ENCODE peak calls at places on chromosomes 1 and 21, in five cellular contexts. L, X, P, B and C are unnamed samples.
A peak's percentile ranks its signal among the peaks of the same experiment; 100 is the strongest.

GRCh38 chr1:41677586-41677985 is 193.1 kb upstream of the EDN2 start:
- DNase-seq in X (peak; percentile 17), P (no peak), L (no peak), B (no peak), C (no peak)

GRCh38 chr1:29629401-29629800 is 393.1 kb downstream of the PTPRU start:
- DNase-seq in B (no peak), X (no peak), P (no peak), L (no peak), C (no peak)

GRCh38 chr1:243723458-243724043 is 126.5 kb downstream of the AKT3 start:
- DNase-seq in B (no peak), L (no peak), P (no peak), X (no peak), C (no peak)

GRCh38 chr1:240465531-240465940 is 146.4 kb downstream of the GREM2 start:
- DNase-seq in P (no peak), X (peak; percentile 54), L (peak; percentile 5), B (no peak), C (no peak)

GRCh38 chr1:244353572-244354091 is 98.1 kb downstream of the ADSS2 start:
- DNase-seq in X (peak; percentile 97), B (peak; percentile 79), L (no peak), P (peak; percentile 43), C (peak; percentile 46)

GRCh38 chr1:155192346-155193274 is 15.1 kb downstream of the THBS3 start:
- DNase-seq in B (no peak), X (no peak), P (no peak), L (no peak), C (no peak)

GRCh38 chr1:30422251-30422650 is 301.1 kb downstream of the MATN1 start:
- DNase-seq in B (no peak), P (peak; percentile 3), X (no peak), L (no peak), C (peak; percentile 1)

GRCh38 chr1:67771776-67772175 is 61.5 kb downstream of the GNG12 start:
- DNase-seq in X (no peak), P (no peak), B (no peak), L (no peak), C (no peak)

GRCh38 chr1:52348704-52349301 is 17.2 kb downstream of the CC2D1B start:
- DNase-seq in X (peak; percentile 44), B (no peak), P (no peak), L (peak; percentile 28), C (no peak)
- TF ChIP-seq CTCF in X (peak; percentile 45), B (peak; percentile 37), P (peak; percentile 17), L (peak; percentile 19), C (no peak)

DNA sequence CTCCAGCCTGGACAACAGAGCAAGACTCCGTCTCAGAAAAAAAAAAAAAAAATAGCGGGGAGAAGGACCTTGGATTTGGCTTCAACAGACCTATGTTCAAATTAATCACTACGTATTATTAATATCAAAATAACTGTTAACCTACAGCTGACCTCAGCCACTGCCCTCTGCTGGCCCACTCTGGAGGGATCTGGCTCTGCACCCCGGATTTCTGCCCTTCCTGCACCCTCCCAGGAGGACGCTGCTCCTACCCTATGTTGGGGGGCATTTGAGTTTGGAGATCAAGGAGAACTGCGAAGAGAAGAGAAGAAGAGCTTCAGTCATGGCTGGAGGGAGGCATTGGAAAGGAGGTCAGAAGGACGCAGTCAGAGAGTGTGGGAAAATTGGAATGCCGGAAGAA is 96.7 kb downstream of the PSMG1 start:
- DNase-seq in X (no peak), L (no peak), B (no peak), P (no peak), C (no peak)
- TF ChIP-seq CTCF in X (no peak), L (no peak), B (no peak), P (peak; percentile 3), C (no peak)

DNA sequence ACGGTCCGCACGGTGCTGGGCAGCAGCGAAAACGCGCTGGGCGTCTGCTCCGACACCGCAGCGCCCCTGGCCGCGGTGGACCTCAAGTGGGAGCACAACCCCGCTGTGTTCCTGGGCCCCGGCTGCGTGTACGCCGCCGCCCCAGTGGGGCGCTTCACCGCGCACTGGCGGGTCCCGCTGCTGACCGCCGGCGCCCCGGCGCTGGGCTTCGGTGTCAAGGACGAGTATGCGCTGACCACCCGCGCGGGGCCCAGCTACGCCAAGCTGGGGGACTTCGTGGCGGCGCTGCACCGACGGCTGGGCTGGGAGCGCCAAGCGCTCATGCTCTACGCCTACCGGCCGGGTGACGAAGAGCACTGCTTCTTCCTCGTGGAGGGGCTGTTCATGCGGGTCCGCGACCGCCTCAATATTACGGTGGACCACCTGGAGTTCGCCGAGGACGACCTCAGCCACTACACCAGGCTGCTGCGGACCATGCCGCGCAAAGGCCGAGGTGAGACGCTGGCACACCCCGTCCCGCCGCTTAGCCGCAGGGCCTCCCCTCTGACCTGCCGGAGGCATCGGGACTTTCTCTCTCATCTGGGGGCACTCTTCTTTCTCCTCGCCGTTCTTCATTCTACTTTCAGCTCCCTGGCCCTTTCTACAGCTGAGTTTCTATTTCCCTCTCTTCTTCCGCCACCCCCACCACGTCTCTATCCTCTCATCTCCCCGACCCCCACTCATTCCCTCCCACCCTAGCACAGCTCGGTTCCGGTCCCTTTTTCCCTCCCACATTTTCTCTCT is 1.0 kb downstream of the NPR1 start:
- DNase-seq in X (no peak), L (peak; percentile 73), B (no peak), P (no peak), C (peak; percentile 57)
- TF ChIP-seq CTCF in X (no peak), L (peak; percentile 10), B (no peak), P (no peak), C (no peak)

DNA sequence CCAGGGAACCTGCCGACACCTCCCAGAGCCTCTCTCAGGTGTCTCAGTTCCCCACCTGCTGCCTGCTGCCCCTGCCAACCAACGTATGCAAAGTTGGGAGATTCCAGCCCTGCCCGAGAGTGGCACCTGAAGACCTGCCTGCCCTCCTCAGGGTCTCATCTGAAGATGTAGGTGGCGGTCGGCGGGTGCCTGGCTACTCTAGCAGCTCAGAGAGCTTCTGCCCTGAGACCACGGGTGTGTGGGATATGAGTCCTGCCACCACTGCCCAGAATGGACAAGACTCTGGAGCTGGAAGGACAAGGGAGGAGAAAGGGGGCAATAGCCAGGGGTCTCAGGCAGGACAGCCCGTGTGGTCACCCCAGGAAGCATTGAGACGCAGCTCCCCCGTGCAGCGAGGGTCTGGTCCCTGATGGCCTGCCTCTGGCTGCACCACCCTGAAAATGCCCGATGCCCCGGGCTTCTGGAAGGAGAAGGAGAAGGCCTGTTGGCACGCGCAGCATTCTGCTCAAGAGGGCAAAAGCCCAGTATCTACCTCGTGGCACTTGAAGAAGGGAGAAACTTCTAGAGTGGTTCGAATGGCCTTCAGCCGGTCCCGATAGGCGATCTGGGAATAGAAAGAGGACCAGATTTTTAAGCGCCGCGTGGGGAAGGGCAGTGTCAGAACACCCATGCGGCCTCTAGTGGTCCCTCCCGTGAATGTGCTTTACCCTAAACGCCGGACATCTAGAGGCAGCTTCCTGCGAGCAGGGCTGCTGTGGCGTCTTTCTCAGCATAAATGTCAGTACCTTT is 88.8 kb downstream of the STUM start:
- DNase-seq in X (no peak), P (no peak), L (peak; percentile 38), B (no peak), C (no peak)
- TF ChIP-seq CTCF in X (peak; percentile 36), P (no peak), L (peak; percentile 37), B (peak; percentile 61), C (no peak)

GRCh38 chr1:172401907-172402306 is 18.6 kb upstream of the C1orf105 start:
- DNase-seq in P (no peak), X (no peak), L (no peak), B (no peak), C (no peak)
- TF ChIP-seq CTCF in P (no peak), X (peak; percentile 8), L (peak; percentile 6), B (no peak), C (no peak)

DNA sequence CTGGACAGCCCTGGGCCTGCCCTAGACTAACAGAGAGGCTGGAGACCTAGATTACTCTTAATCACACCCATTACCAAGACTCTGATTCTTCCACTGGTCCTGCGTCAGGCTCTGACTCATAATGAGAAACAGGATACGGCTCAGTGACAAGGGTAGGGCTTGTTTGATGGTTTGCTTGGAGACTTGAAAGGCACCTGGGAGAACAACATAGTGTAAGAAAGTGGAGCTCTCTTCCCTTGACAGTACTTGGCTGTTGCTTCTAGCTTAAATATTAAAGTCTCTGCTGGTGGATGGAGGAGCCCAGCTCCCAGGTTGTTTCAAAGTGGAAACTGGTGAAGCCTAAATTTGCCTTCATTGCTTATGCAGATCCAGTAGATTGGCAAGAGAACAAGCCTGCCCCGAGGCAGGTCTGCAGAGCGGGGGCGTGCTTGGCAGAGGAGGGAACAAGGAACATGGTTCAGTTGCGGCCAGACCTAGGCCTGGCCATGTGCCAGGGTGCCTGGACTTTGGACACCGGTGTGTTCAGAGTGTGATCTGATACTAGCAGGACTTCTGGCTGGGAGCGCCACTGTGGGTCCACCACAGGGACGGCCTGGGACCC is 480.6 kb downstream of the CAMTA1 start:
- DNase-seq in L (no peak), B (peak; percentile 45), X (peak; percentile 97), P (no peak), C (peak; percentile 20)
- TF ChIP-seq CTCF in L (no peak), B (no peak), X (no peak), P (no peak), C (no peak)

GRCh38 chr1:216015116-216015515 is 408.1 kb downstream of the USH2A start:
- DNase-seq in X (no peak), B (no peak), L (no peak), P (no peak), C (no peak)

GRCh38 chr1:216024546-216024945 is 398.7 kb downstream of the USH2A start:
- DNase-seq in B (no peak), L (no peak), P (no peak), X (no peak), C (no peak)

DNA sequence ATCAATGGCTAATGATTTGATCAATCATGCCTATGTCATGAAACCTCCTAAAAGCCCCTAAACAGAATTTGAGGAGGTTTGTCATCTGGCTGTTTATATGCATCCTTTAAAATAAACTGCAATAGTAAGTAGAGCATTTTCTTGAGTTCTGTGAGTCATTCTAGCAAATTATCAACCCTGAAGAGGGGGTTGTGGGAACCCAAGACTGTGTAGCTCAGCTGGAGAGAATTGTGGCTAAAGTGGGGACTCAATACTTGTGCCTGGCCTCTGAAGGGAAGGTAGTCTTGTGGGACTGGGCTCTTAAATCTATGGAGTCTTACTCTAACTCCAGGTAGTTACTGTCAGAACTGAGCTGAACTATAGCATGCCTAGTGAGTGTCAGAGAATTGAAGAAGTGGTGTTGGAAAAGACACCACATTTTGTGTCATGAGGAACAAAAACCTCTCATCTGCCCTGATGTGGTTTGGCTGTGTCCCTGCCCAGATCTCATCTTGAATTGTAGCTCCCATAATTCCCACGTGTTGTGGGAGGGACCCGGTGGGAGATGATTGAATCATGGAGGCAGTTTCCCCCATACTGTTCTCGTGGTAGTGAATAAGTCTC is 402.4 kb downstream of the USH2A start:
- DNase-seq in P (no peak), B (no peak), L (no peak), X (no peak), C (no peak)
- TF ChIP-seq CTCF in P (no peak), B (no peak), L (no peak), X (no peak), C (no peak)